ENCODE peak calls at places on chromosomes 16 and 17, in ten cellular contexts. F is Peyer's patch; J is activated T-cell treated with anti-CD3 and anti-CD28 coated beads for 4 hours; W is head of caudate nucleus; U is NT2/D1; Q is tibial nerve; G is CD8-positive, alpha-beta T cell; E is amygdala; S is hippocampal formation; N is amniotic stem cell. L is an unnamed sample.

GRCh38 chr17:2982854-2983636 is 80.4 kb downstream of the OR1D5 start:
- DNase-seq in F (no peak), J (no peak), W (peak), U (no peak), Q (no peak), G (peak), E (peak), S (peak), N (no peak), L (no peak)

GRCh38 chr16:69118994-69119393 is 13.4 kb downstream of the CHTF8 start:
- DNase-seq in F (no peak), J (no peak), W (no peak), U (no peak), Q (no peak), G (no peak), E (no peak), S (no peak), N (no peak), L (no peak)

GRCh38 chr16:4790871-4791270 is 2.7 kb upstream of the SEPTIN12 start:
- DNase-seq in F (no peak), J (no peak), W (no peak), U (no peak), Q (no peak), G (no peak), E (no peak), S (no peak), N (no peak), L (no peak)

GRCh38 chr17:8838551-8839095 is 28.9 kb downstream of the PIK3R6 start:
- DNase-seq in F (no peak), J (no peak), W (no peak), U (no peak), Q (no peak), G (peak), E (no peak), S (no peak), N (no peak), L (no peak)

GRCh38 chr16:54987081-54987480 is 56.4 kb downstream of the IRX5 start:
- DNase-seq in F (no peak), J (no peak), W (peak), U (no peak), Q (no peak), G (no peak), E (peak), S (peak), N (no peak), L (no peak)

GRCh38 chr16:87877942-87878507 is 8.7 kb upstream of the SLC7A5 start:
- DNase-seq in F (no peak), J (no peak), W (no peak), U (no peak), Q (no peak), G (no peak), E (no peak), S (no peak), N (no peak), L (no peak)

GRCh38 chr16:48607056-48607825 is 2.7 kb downstream of the N4BP1 start:
- DNase-seq in F (no peak), J (no peak), W (no peak), U (no peak), Q (no peak), G (no peak), E (no peak), S (no peak), N (no peak), L (no peak)

GRCh38 chr17:28511858-28512461 is 5.8 kb downstream of the FOXN1 start:
- DNase-seq in F (no peak), J (no peak), W (no peak), U (no peak), Q (no peak), G (no peak), E (no peak), S (no peak), N (no peak), L (no peak)

GRCh38 chr16:615122-615521 is 15.7 kb upstream of the WFIKKN1 start:
- DNase-seq in F (no peak), J (no peak), W (no peak), U (no peak), Q (no peak), G (no peak), E (no peak), S (no peak), N (no peak), L (no peak)

GRCh38 chr17:42050360-42051012 is at the start of gene C17orf113:
- DNase-seq in F (peak), J (peak), W (peak), U (no peak), Q (peak), G (peak), E (peak), S (peak), N (no peak), L (peak)

GRCh38 chr17:6755731-6756184 is at the start of gene XAF1:
- DNase-seq in F (peak), J (peak), W (no peak), U (no peak), Q (peak), G (peak), E (no peak), S (peak), N (no peak), L (no peak)

L was measured in HEK293T.